ENCODE peak calls at places on chromosomes 6 and 20, in five cellular contexts. Y is heart left ventricle; K is lower lobe of right lung; N is uterus; T is CD8-positive, alpha-beta T cell. F is an unnamed sample.

GRCh38 chr6:107707346-107708270 is 116.5 kb downstream of the SCML4 start:
- DNase-seq in Y (no peak), K (no peak), N (no peak), T (no peak), F (no peak)

GRCh38 chr20:11891081-11891826 is 26.4 kb upstream of the BTBD3 start:
- DNase-seq in Y (peak; percentile 70), K (peak; percentile 75), N (peak; percentile 59), T (peak; percentile 17), F (no peak)

GRCh38 chr6:116397960-116398359 is 27.2 kb downstream of the DSE start:
- DNase-seq in Y (no peak), K (no peak), N (no peak), T (no peak), F (no peak)

GRCh38 chr6:151804585-151805285 is 2.7 kb upstream of the ESR1 start:
- DNase-seq in Y (no peak), K (no peak), N (no peak), T (no peak), F (no peak)

GRCh38 chr6:26550250-26550993 is 12.3 kb downstream of the HMGN4 start:
- DNase-seq in Y (peak; percentile 77), K (peak; percentile 77), N (peak; percentile 65), T (peak; percentile 29), F (no peak)

GRCh38 chr20:52379723-52380336 is 188.3 kb upstream of the ZFP64 start:
- DNase-seq in Y (peak; percentile 30), K (peak; percentile 52), N (peak; percentile 27), T (no peak), F (no peak)

GRCh38 chr20:48866936-48867335 is 39.1 kb upstream of the PREX1 start:
- DNase-seq in Y (no peak), K (no peak), N (no peak), T (no peak), F (no peak)

GRCh38 chr6:42021847-42022754 is 28.2 kb upstream of the TAF8 start:
- DNase-seq in Y (no peak), K (no peak), N (no peak), T (peak; percentile 94), F (no peak)

GRCh38 chr6:144957236-144957937 is 672.3 kb downstream of the UTRN start:
- DNase-seq in Y (no peak), K (no peak), N (no peak), T (no peak), F (no peak)

GRCh38 chr6:7241709-7242645 is 71.0 kb downstream of the SSR1 start:
- DNase-seq in Y (no peak), K (peak; percentile 41), N (no peak), T (no peak), F (no peak)

GRCh38 chr6:98828991-98829411 is 5.4 kb upstream of the POU3F2 start:
- DNase-seq in Y (no peak), K (no peak), N (no peak), T (no peak), F (no peak)

GRCh38 chr6:38570750-38571149 is 69.0 kb downstream of the BTBD9 start:
- DNase-seq in Y (no peak), K (no peak), N (no peak), T (no peak), F (no peak)

GRCh38 chr20:22866757-22867425 is 168.2 kb upstream of the SSTR4 start:
- DNase-seq in Y (no peak), K (no peak), N (no peak), T (no peak), F (no peak)

GRCh38 chr20:59158673-59159072 is 4.9 kb upstream of the ZNF831 start:
- DNase-seq in Y (no peak), K (no peak), N (no peak), T (no peak), F (no peak)

GRCh38 chr6:30759575-30760239 is 15.4 kb upstream of the IER3 start:
- DNase-seq in Y (no peak), K (no peak), N (no peak), T (no peak), F (peak; percentile 71)

GRCh38 chr20:18166939-18167338 is 29.3 kb downstream of the KAT14 start:
- DNase-seq in Y (no peak), K (no peak), N (no peak), T (no peak), F (no peak)

GRCh38 chr6:6970851-6971250 is 136.9 kb upstream of the RREB1 start:
- DNase-seq in Y (no peak), K (no peak), N (no peak), T (no peak), F (no peak)

GRCh38 chr6:31158863-31159855 is 770 bp downstream of the TCF19 start:
- DNase-seq in Y (no peak), K (no peak), N (no peak), T (no peak), F (no peak)

GRCh38 chr6:26230336-26230735 is 134.7 kb upstream of the BTN3A2 start:
- DNase-seq in Y (no peak), K (no peak), N (no peak), T (no peak), F (no peak)

GRCh38 chr6:44507014-44507413 is 119.5 kb downstream of the CDC5L start:
- DNase-seq in Y (no peak), K (no peak), N (no peak), T (no peak), F (no peak)

GRCh38 chr6:548091-548490 is 108.8 kb downstream of the HUS1B start:
- DNase-seq in Y (no peak), K (no peak), N (no peak), T (no peak), F (no peak)

GRCh38 chr6:116444092-116444491 is 17.1 kb upstream of the CALHM6 start:
- DNase-seq in Y (no peak), K (no peak), N (no peak), T (no peak), F (no peak)

GRCh38 chr6:37366910-37367309 is 13.1 kb downstream of the RNF8 start:
- DNase-seq in Y (no peak), K (no peak), N (no peak), T (no peak), F (no peak)

GRCh38 chr6:99894815-99895214 is 99.2 kb downstream of the MCHR2 start:
- DNase-seq in Y (no peak), K (no peak), N (no peak), T (no peak), F (no peak)

GRCh38 chr6:113414511-113414910 is 442.6 kb upstream of the MARCKS start:
- DNase-seq in Y (peak; percentile 42), K (no peak), N (peak; percentile 39), T (no peak), F (no peak)

GRCh38 chr20:3595541-3595940 is 67.7 kb downstream of the GFRA4 start:
- DNase-seq in Y (no peak), K (no peak), N (no peak), T (no peak), F (no peak)

GRCh38 chr6:157981132-157981394 is 600 bp upstream of the SYNJ2 start:
- DNase-seq in Y (no peak), K (no peak), N (no peak), T (no peak), F (no peak)

GRCh38 chr6:10507298-10507697 is 13.9 kb upstream of the GCNT2 start:
- DNase-seq in Y (no peak), K (no peak), N (no peak), T (no peak), F (no peak)

GRCh38 chr6:113047932-113048331 is 700.8 kb downstream of the RFPL4B start:
- DNase-seq in Y (no peak), K (no peak), N (no peak), T (no peak), F (no peak)

GRCh38 chr20:18263723-18264122 is 24.6 kb upstream of the ZNF133 start:
- DNase-seq in Y (no peak), K (no peak), N (no peak), T (no peak), F (no peak)

GRCh38 chr6:154805288-154805911 is 72.2 kb downstream of the SCAF8 start:
- DNase-seq in Y (no peak), K (no peak), N (no peak), T (no peak), F (no peak)

GRCh38 chr20:36604952-36605308 is 649 bp upstream of the RAB5IF start:
- DNase-seq in Y (peak; percentile 44), K (peak; percentile 64), N (peak; percentile 37), T (peak; percentile 60), F (peak; percentile 87)

GRCh38 chr6:110934499-110934898 is 24.0 kb upstream of the GTF3C6 start:
- DNase-seq in Y (no peak), K (no peak), N (no peak), T (no peak), F (no peak)

GRCh38 chr20:62830821-62831220 is 14.0 kb downstream of the COL9A3 start:
- DNase-seq in Y (peak; percentile 4), K (no peak), N (no peak), T (no peak), F (no peak)

GRCh38 chr20:62831854-62832211 is 15.0 kb downstream of the COL9A3 start:
- DNase-seq in Y (peak; percentile 11), K (no peak), N (no peak), T (peak; percentile 4), F (no peak)

GRCh38 chr20:62832212-62832922 is 15.5 kb downstream of the COL9A3 start:
- DNase-seq in Y (peak; percentile 38), K (peak; percentile 74), N (no peak), T (peak; percentile 2), F (peak; percentile 81)

GRCh38 chr20:62831361-62831788 is 14.5 kb downstream of the COL9A3 start:
- DNase-seq in Y (peak; percentile 22), K (no peak), N (no peak), T (peak; percentile 3), F (no peak)

GRCh38 chr20:62832951-62833391 is 16.1 kb downstream of the COL9A3 start:
- DNase-seq in Y (peak; percentile 21), K (no peak), N (no peak), T (peak; percentile 10), F (peak; percentile 84)
- H3K27ac ChIP-seq in Y (no peak overlapping the region), K (no peak overlapping the region), N (no peak overlapping the region), T (no peak overlapping the region), F (no peak overlapping the region)

GRCh38 chr20:33062105-33062629 is 8.5 kb downstream of the BPIFB3 start:
- DNase-seq in Y (no peak), K (no peak), N (no peak), T (no peak), F (peak; percentile 61)
- H3K27ac ChIP-seq in Y (no peak overlapping the region), K (no peak overlapping the region), N (no peak overlapping the region), T (no peak overlapping the region), F (no peak overlapping the region)

DNA sequence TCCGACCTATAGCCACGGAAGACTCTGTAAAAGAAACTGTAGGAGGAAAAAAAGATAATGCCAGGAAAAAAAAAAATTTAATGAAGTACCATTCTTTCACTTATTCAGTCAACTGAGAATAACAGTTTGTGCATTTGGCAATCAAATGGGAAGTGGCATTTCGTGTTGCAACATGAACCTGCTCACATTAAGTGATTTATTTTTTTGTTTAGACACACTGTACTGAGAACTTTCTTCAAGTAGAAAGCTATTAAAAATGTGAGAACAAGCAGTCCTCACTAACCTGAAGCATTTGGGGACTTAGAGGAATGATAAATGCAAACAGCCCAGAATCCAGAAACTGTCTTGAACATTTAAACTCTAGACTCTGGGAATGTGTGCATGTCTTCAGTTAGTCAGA is 69.8 kb downstream of the SLX4IP start:
- DNase-seq in Y (no peak), K (no peak), N (peak; percentile 27), T (no peak), F (no peak)
- H3K27ac ChIP-seq in Y (no peak overlapping the region), K (peak overlapping the region; percentile 69), N (peak overlapping the region; percentile 75), T (no peak overlapping the region), F (peak overlapping the region; percentile 37)

DNA sequence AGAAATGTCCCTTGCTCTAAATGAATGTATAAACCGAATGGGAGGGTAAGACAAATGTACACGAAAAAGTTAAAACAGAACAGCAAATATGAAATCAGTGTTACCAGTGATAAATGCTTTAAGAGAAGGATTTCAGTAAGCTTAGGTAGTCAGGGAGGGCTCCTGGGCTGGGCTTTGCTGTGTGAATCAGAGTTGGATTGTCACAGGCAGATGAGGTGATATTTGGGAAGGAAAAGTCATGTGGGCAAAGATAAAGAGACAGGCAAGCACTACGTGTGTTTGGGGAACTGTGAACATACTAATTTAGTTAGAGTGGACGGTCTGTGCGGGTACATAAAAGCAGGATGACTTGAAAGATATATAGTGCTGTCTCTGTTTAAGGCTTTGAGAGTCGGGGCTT is 114.8 kb downstream of the CRYBG1 start:
- DNase-seq in Y (no peak), K (no peak), N (no peak), T (no peak), F (no peak)
- H3K27ac ChIP-seq in Y (no peak overlapping the region), K (no peak overlapping the region), N (no peak overlapping the region), T (no peak overlapping the region), F (peak overlapping the region; percentile 40)

F was measured in RWPE2.